ENCODE peak calls at places on chromosomes 3 and 15, in four cellular contexts. O, I, D and V are unnamed samples.

GRCh38 chr15:51183076-51183475 is 88.4 kb upstream of the TNFAIP8L3 start:
- DNase-seq in O (no peak), I (no peak), D (no peak), V (no peak)

GRCh38 chr3:60202052-60202753 is 1049.0 kb downstream of the FHIT start:
- DNase-seq in O (no peak), I (no peak), D (no peak), V (no peak)

GRCh38 chr3:134312873-134313838 is 61.1 kb downstream of the AMOTL2 start:
- DNase-seq in O (peak; percentile 78), I (peak; percentile 71), D (peak; percentile 84), V (peak; percentile 87)

GRCh38 chr15:68658151-68658550 is 79.4 kb downstream of the CORO2B start:
- DNase-seq in O (no peak), I (no peak), D (no peak), V (no peak)

GRCh38 chr3:102299125-102299877 is 135.5 kb upstream of the ZPLD1 start:
- DNase-seq in O (no peak), I (peak; percentile 97), D (no peak), V (no peak)

GRCh38 chr3:31908391-31909097 is 72.5 kb downstream of the OSBPL10 start:
- DNase-seq in O (no peak), I (peak; percentile 15), D (peak; percentile 32), V (no peak)

GRCh38 chr3:139198186-139198585 is 145.6 kb upstream of the MRPS22 start:
- DNase-seq in O (no peak), I (no peak), D (peak; percentile 34), V (no peak)

GRCh38 chr15:33846151-33846550 is 122.1 kb upstream of the CHRM5 start:
- DNase-seq in O (no peak), I (no peak), D (no peak), V (no peak)

GRCh38 chr3:13111874-13112520 is 38.8 kb upstream of the IQSEC1 start:
- DNase-seq in O (peak; percentile 83), I (peak; percentile 52), D (no peak), V (peak; percentile 58)

GRCh38 chr15:90167121-90167520 is 34.0 kb upstream of the SEMA4B start:
- DNase-seq in O (no peak), I (no peak), D (no peak), V (no peak)

GRCh38 chr3:114496874-114497273 is 203.0 kb downstream of the TIGIT start:
- DNase-seq in O (no peak), I (no peak), D (peak; percentile 78), V (no peak)

GRCh38 chr3:63067999-63068645 is 192.9 kb upstream of the CADPS start:
- DNase-seq in O (peak; percentile 16), I (peak; percentile 36), D (peak; percentile 72), V (no peak)

GRCh38 chr3:188295876-188296275 is 141.9 kb downstream of the LPP start:
- DNase-seq in O (no peak), I (no peak), D (no peak), V (no peak)

GRCh38 chr3:188294113-188294512 is 140.2 kb downstream of the LPP start:
- DNase-seq in O (no peak), I (no peak), D (no peak), V (no peak)

GRCh38 chr3:188296761-188297689 is 143.1 kb downstream of the LPP start:
- DNase-seq in O (peak; percentile 85), I (peak; percentile 85), D (peak; percentile 90), V (no peak)

GRCh38 chr3:188292827-188293226 is 138.9 kb downstream of the LPP start:
- DNase-seq in O (no peak), I (no peak), D (no peak), V (no peak)

DNA sequence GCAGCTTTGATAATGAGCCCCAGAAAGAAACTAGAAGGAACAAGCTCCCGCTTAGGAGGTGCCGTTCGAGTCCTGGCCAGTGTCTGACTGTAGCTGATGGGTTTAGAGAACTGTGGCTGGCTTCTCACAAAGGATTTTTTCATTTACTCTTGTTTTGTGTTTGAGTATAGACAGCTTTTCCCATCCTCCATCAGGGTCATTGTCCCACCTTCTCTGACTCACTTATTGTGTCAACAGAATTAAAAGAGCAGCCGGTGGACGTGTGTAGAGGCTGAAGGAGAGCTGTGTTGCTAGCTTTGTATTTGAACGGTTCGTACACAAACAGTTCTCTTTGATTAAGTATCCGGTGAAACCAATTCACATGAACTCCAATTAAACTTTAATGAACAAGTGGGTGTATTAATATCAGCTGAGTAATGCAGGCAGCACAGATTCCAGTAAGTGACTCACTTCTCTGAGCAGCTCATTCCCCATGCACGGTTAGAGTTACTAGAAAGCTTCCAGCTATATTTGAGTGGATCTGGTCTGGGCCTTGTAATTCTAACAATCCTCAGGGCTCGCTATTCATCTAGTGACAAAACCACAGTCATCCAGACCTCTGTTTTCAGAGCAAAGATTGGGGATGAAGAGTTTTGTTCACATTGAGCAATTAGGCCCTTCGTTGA is 141.0 kb downstream of the LPP start:
- DNase-seq in O (peak; percentile 73), I (peak; percentile 94), D (peak; percentile 96), V (no peak)
- H3K4me1 ChIP-seq in O (peaks cover 67% of the 10 kb centered on the region), I (peaks cover 62% of the 10 kb centered on the region), D (peaks cover 61% of the 10 kb centered on the region), V (peaks cover 71% of the 10 kb centered on the region)

GRCh38 chr3:123660276-123660675 is 75.4 kb upstream of the HACD2 start:
- DNase-seq in O (no peak), I (no peak), D (no peak), V (no peak)
- H3K4me1 ChIP-seq in O (peaks cover 8% of the 10 kb centered on the region), I (peaks cover 5% of the 10 kb centered on the region), D (peaks cover 43% of the 10 kb centered on the region), V (peaks cover 77% of the 10 kb centered on the region)

DNA sequence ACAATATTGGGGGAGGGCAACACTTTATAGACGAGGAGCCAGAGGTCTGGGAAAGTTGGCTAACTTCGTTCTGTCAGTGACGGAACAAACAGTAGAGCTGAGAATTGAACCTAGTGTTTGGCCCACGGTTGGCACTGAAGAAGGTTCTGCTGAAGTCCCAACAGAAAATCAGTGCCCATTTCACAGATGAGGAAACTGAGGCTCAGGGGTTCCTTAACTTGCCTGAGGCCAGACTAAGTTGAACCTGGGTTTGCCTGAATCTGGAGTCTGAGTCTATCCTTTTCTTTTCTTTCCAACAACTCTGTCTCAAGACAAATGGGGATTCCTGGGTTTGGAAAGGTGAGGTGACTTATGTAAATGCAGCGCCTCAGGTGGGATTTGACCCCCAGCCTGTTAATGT is 55.1 kb downstream of the SLC6A6 start:
- DNase-seq in O (no peak), I (no peak), D (no peak), V (no peak)
- H3K4me1 ChIP-seq in O (peaks cover 77% of the 10 kb centered on the region), I (peaks cover 26% of the 10 kb centered on the region), D (peaks cover 33% of the 10 kb centered on the region), V (peaks cover 58% of the 10 kb centered on the region)

GRCh38 chr15:98692213-98692612 is 43.9 kb downstream of the IGF1R start:
- DNase-seq in O (no peak), I (no peak), D (no peak), V (no peak)
- H3K4me1 ChIP-seq in O (peaks cover 66% of the 10 kb centered on the region), I (no peaks in the 10 kb centered on the region), D (peaks cover 17% of the 10 kb centered on the region), V (peaks cover 40% of the 10 kb centered on the region)

GRCh38 chr3:152295834-152296233 is 27.1 kb downstream of the MBNL1 start:
- DNase-seq in O (no peak), I (no peak), D (no peak), V (no peak)
- H3K4me1 ChIP-seq in O (peaks cover 58% of the 10 kb centered on the region), I (peaks cover 28% of the 10 kb centered on the region), D (peaks cover 52% of the 10 kb centered on the region), V (peaks cover 83% of the 10 kb centered on the region)

GRCh38 chr3:48470286-48470685 is 23.7 kb downstream of the ATRIP start:
- DNase-seq in O (no peak), I (no peak), D (no peak), V (no peak)

GRCh38 chr3:48473617-48473952 is 27.0 kb downstream of the ATRIP start:
- DNase-seq in O (no peak), I (no peak), D (no peak), V (no peak)

GRCh38 chr3:48472923-48473616 is 26.5 kb downstream of the ATRIP start:
- DNase-seq in O (peak; percentile 94), I (peak; percentile 90), D (peak; percentile 96), V (peak; percentile 96)

GRCh38 chr3:48474619-48475018 is 28.1 kb downstream of the ATRIP start:
- DNase-seq in O (no peak), I (no peak), D (no peak), V (no peak)

DNA sequence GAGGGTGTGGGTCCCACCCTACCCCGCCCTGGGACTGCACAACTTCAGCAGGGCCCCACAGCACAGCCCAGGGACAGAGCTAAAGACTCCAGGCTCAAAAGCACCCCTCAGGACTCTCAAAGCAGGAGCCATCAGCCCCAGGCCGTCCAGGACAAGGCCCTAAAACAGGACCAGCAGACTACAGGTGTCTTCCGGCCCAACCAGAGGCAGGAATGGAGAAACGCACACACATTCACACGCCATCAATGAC is 26.1 kb downstream of the ATRIP start:
- DNase-seq in O (no peak), I (peak; percentile 65), D (no peak), V (peak; percentile 61)
- H3K4me1 ChIP-seq in O (peaks cover 54% of the 10 kb centered on the region), I (peaks cover 23% of the 10 kb centered on the region), D (peaks cover 15% of the 10 kb centered on the region), V (peaks cover 59% of the 10 kb centered on the region)